ENCODE peak calls at places on chromosome 14, in eight cellular contexts. K, W, Y, B, A, S, E and O are unnamed samples.

GRCh38 chr14:54108481-54109471 is 152.2 kb upstream of the BMP4 start:
- DNase-seq in K (no peak), Y (no peak), A (no peak), S (no peak), E (peak; percentile 53), B (no peak), W (peak; percentile 60), O (peak; percentile 81)

GRCh38 chr14:102540310-102541028 is 30.9 kb upstream of the ANKRD9 start:
- DNase-seq in K (peak; percentile 90), B (peak; percentile 96), W (no peak), E (peak; percentile 24), Y (no peak), A (peak; percentile 23), S (no peak), O (no peak)

GRCh38 chr14:75088566-75089373 is 19.3 kb downstream of the ZC2HC1C start:
- DNase-seq in K (peak; percentile 55), B (peak; percentile 29), A (peak; percentile 87), S (peak; percentile 68), Y (no peak), E (peak; percentile 63), W (peak; percentile 76), O (peak; percentile 65)

GRCh38 chr14:92973265-92973797 is 50.4 kb downstream of the CHGA start:
- DNase-seq in S (peak; percentile 87), W (peak; percentile 96), Y (peak; percentile 94), E (peak; percentile 95), A (peak; percentile 77), K (peak; percentile 18), B (peak; percentile 29), O (peak; percentile 89)

GRCh38 chr14:68544150-68544892 is 248.5 kb downstream of the ZFP36L1 start:
- DNase-seq in K (peak; percentile 2), W (peak; percentile 99), S (no peak), Y (peak; percentile 94), E (peak; percentile 100), A (no peak), B (no peak), O (peak; percentile 99)

GRCh38 chr14:60102389-60102788 is 10.7 kb downstream of the PCNX4 start:
- DNase-seq in K (no peak), B (no peak), A (no peak), S (no peak), E (peak; percentile 95), W (peak; percentile 95), Y (no peak), O (peak; percentile 87)

GRCh38 chr14:36383674-36384421 is 63.4 kb upstream of the MBIP start:
- DNase-seq in W (peak; percentile 26), S (no peak), B (no peak), E (no peak), A (no peak), Y (no peak), K (no peak), O (no peak)

GRCh38 chr14:22800356-22800755 is 14.9 kb downstream of the SLC7A7 start:
- DNase-seq in Y (no peak), A (no peak), E (no peak), K (no peak), S (no peak), W (no peak), B (no peak), O (no peak)

GRCh38 chr14:99879401-99880295 is 86.4 kb downstream of the EML1 start:
- DNase-seq in E (peak; percentile 90), S (no peak), Y (no peak), B (no peak), A (no peak), K (no peak), W (peak; percentile 93), O (peak; percentile 90)

GRCh38 chr14:89921896-89922548 is 32.5 kb downstream of the EFCAB11 start:
- DNase-seq in B (no peak), Y (no peak), S (no peak), A (no peak), K (no peak), E (peak; percentile 80), W (peak; percentile 93), O (peak; percentile 96)

GRCh38 chr14:78897443-78897842 is 727.3 kb downstream of the NRXN3 start:
- DNase-seq in K (no peak), W (no peak), E (no peak), Y (no peak), S (no peak), B (no peak), A (no peak), O (no peak)

GRCh38 chr14:90742709-90743108 is 73.5 kb downstream of the TTC7B start:
- DNase-seq in A (no peak), B (no peak), S (no peak), E (no peak), W (no peak), K (no peak), Y (peak; percentile 89), O (no peak)

GRCh38 chr14:70907996-70908917 is 998 bp downstream of the PCNX1 start:
- DNase-seq in Y (peak; percentile 92), A (peak; percentile 72), B (peak; percentile 64), W (peak; percentile 78), S (peak; percentile 56), K (peak; percentile 46), E (peak; percentile 65), O (peak; percentile 71)

GRCh38 chr14:92759679-92760523 is 11.5 kb upstream of the LGMN start:
- DNase-seq in W (no peak), B (no peak), K (no peak), Y (no peak), A (no peak), E (no peak), S (no peak), O (no peak)

GRCh38 chr14:104547310-104547997 is 32.1 kb upstream of the C14orf180 start:
- DNase-seq in B (no peak), E (no peak), S (peak; percentile 3), K (no peak), A (no peak), W (no peak), Y (no peak), O (no peak)

GRCh38 chr14:92254786-92255185 is 68.2 kb upstream of the SLC24A4 start:
- DNase-seq in K (no peak), A (peak; percentile 72), S (peak; percentile 68), E (peak; percentile 64), W (peak; percentile 73), Y (no peak), B (no peak), O (peak; percentile 38)

GRCh38 chr14:87205811-87206210 is 787.2 kb downstream of the GALC start:
- DNase-seq in Y (no peak), B (no peak), W (no peak), A (no peak), S (no peak), E (no peak), K (no peak), O (no peak)

GRCh38 chr14:87944987-87945604 is 47.9 kb downstream of the GALC start:
- DNase-seq in B (peak; percentile 19), Y (no peak), S (peak; percentile 21), A (peak; percentile 37), E (peak; percentile 75), W (peak; percentile 48), K (peak; percentile 55), O (peak; percentile 54)